ENCODE peak calls at places on chromosomes 13 and 19, in four cellular contexts. D is D341Med, X is NCI-H1930, L is H7. V is an unnamed sample.

GRCh38 chr19:40862785-40863184 is 12.5 kb upstream of the CYP2A6 start:
- DNase-seq in D (no peak), X (no peak), L (no peak), V (no peak)

GRCh38 chr19:47107953-47108746 is 5.4 kb downstream of the ZC3H4 start:
- DNase-seq in D (no peak), X (no peak), L (no peak), V (no peak)

GRCh38 chr13:65460136-65460535 is 1770.0 kb downstream of the PCDH9 start:
- DNase-seq in D (no peak), X (no peak), L (no peak), V (no peak)

GRCh38 chr19:5309438-5310204 is 31.0 kb downstream of the PTPRS start:
- DNase-seq in D (no peak), X (no peak), L (peak), V (peak)

GRCh38 chr19:44570984-44571684 is 41.7 kb upstream of the CEACAM20 start:
- DNase-seq in D (peak), X (peak), L (peak), V (peak)

GRCh38 chr13:40787062-40787461 is 2.3 kb upstream of the SLC25A15 start:
- DNase-seq in D (no peak), X (no peak), L (no peak), V (no peak)

GRCh38 chr13:28410096-28410495 is 84.8 kb downstream of the FLT1 start:
- DNase-seq in D (no peak), X (no peak), L (no peak), V (no peak)

GRCh38 chr19:1774999-1775772 is 21.9 kb downstream of the ONECUT3 start:
- DNase-seq in D (peak), X (no peak), L (peak), V (peak)

GRCh38 chr13:50389726-50390125 is 374.5 kb downstream of the KCNRG start:
- DNase-seq in D (peak), X (no peak), L (no peak), V (no peak)

GRCh38 chr19:53982611-53983010 is 8.8 kb upstream of the CACNG6 start:
- DNase-seq in D (no peak), X (peak), L (peak), V (peak)

GRCh38 chr19:2455481-2456300 is 1.1 kb downstream of the LMNB2 start:
- DNase-seq in D (peak), X (no peak), L (peak), V (peak)

GRCh38 chr19:33207040-33207620 is 13.0 kb downstream of the LRP3 start:
- DNase-seq in D (no peak), X (no peak), L (peak), V (no peak)

GRCh38 chr13:111460548-111461444 is 140.4 kb downstream of the TEX29 start:
- DNase-seq in D (peak), X (peak), L (peak), V (peak)

GRCh38 chr19:28394705-28395104 is 818.2 kb downstream of the UQCRFS1 start:
- DNase-seq in D (no peak), X (no peak), L (no peak), V (no peak)

GRCh38 chr19:14770136-14770535 is 8.2 kb downstream of the ADGRE2 start:
- DNase-seq in D (no peak), X (no peak), L (no peak), V (no peak)

GRCh38 chr19:57615346-57615745 is 1.3 kb downstream of the ZNF134 start:
- DNase-seq in D (no peak), X (no peak), L (no peak), V (no peak)

GRCh38 chr13:84994582-84994981 is 804.6 kb downstream of the SLITRK6 start:
- DNase-seq in D (no peak), X (no peak), L (no peak), V (no peak)

GRCh38 chr13:91356919-91357612 is 9.6 kb downstream of the MIR17HG start:
- DNase-seq in D (no peak), X (no peak), L (no peak), V (no peak)

GRCh38 chr19:29660835-29661234 is 4.4 kb upstream of the PLEKHF1 start:
- DNase-seq in D (no peak), X (no peak), L (no peak), V (no peak)

GRCh38 chr13:110298566-110299321 is 8.2 kb downstream of the COL4A1 start:
- DNase-seq in D (no peak), X (no peak), L (peak), V (no peak)

GRCh38 chr13:49307365-49307764 is 59.6 kb downstream of the CDADC1 start:
- DNase-seq in D (no peak), X (no peak), L (no peak), V (no peak)

GRCh38 chr13:97810152-97810551 is 143.3 kb upstream of the IPO5 start:
- DNase-seq in D (peak), X (no peak), L (no peak), V (no peak)

GRCh38 chr13:60398949-60399589 is 2.0 kb downstream of the TDRD3 start:
- DNase-seq in D (no peak), X (no peak), L (no peak), V (no peak)

GRCh38 chr13:33069365-33069764 is 53.1 kb downstream of the KL start:
- DNase-seq in D (no peak), X (no peak), L (no peak), V (peak)

GRCh38 chr19:41373993-41374392 is 2.3 kb upstream of the TMEM91 start:
- DNase-seq in D (peak), X (peak), L (no peak), V (peak)

GRCh38 chr19:49514151-49514550 is 1.7 kb downstream of the FCGRT start:
- DNase-seq in D (no peak), X (no peak), L (peak), V (no peak)

GRCh38 chr19:38852231-38853044 is 2.7 kb upstream of the HNRNPL start:
- DNase-seq in D (no peak), X (no peak), L (peak), V (no peak)